ENCODE peak calls at places on chromosome 3, in eight cellular contexts. O is substantia nigra; C is amniotic stem cell; E is stimulated activated naive CD8-positive, alpha-beta T cell treated with anti-CD3 and anti-CD28 coated beads, Interleukin-15, Interleukin-2, amounts not matched to agents 100 U/mL and 50 U/mL, for 24 hours; L is Daoy; T is stimulated activated CD4-positive, alpha-beta T cell treated with anti-CD3 and anti-CD28 coated beads, Interleukin-1b, Interleukin-23, amount 100 ng/mL, for 24 hours; A is heart left ventricle; I is MM.1S. N is an unnamed sample.

GRCh38 chr3:52882377-52882776 is 15.0 kb downstream of the STIMATE start:
- DNase-seq in O (no peak), C (no peak), E (no peak), L (no peak), T (no peak), A (no peak), I (no peak), N (no peak)

GRCh38 chr3:57556459-57557087 is 499 bp downstream of the PDE12 start:
- DNase-seq in O (no peak), C (no peak), E (peak), L (peak), T (no peak), A (no peak), I (peak), N (peak)

GRCh38 chr3:73753985-73754384 is 129.2 kb upstream of the PDZRN3 start:
- DNase-seq in O (no peak), C (no peak), E (no peak), L (no peak), T (no peak), A (no peak), I (no peak), N (no peak)

GRCh38 chr3:114496874-114497273 is 203.0 kb downstream of the TIGIT start:
- DNase-seq in O (no peak), C (no peak), E (no peak), L (peak), T (no peak), A (no peak), I (no peak), N (no peak)

GRCh38 chr3:65955792-65956477 is 82.8 kb downstream of the MAGI1 start:
- DNase-seq in O (no peak), C (no peak), E (no peak), L (peak), T (no peak), A (no peak), I (no peak), N (no peak)

GRCh38 chr3:114624047-114624445 is 330.2 kb downstream of the TIGIT start:
- DNase-seq in O (peak), C (no peak), E (no peak), L (peak), T (no peak), A (peak), I (no peak), N (no peak)

GRCh38 chr3:58585994-58586393 is 8.8 kb upstream of the FAM107A start:
- DNase-seq in O (no peak), C (no peak), E (no peak), L (no peak), T (no peak), A (no peak), I (no peak), N (no peak)

GRCh38 chr3:38051131-38051530 is 12.1 kb downstream of the DLEC1 start:
- DNase-seq in O (no peak), C (no peak), E (no peak), L (no peak), T (no peak), A (no peak), I (no peak), N (no peak)

GRCh38 chr3:61853912-61854311 is 292.5 kb downstream of the PTPRG start:
- DNase-seq in O (no peak), C (no peak), E (no peak), L (no peak), T (no peak), A (no peak), I (peak), N (no peak)

GRCh38 chr3:128550113-128550440 is 57.1 kb upstream of the GATA2 start:
- DNase-seq in O (no peak), C (no peak), E (no peak), L (no peak), T (no peak), A (no peak), I (no peak), N (no peak)

N was measured in NAMALWA.